ENCODE peak calls at places on chromosomes 16 and 17, in eight cellular contexts. U is HCT116, N is breast epithelium, K is transverse colon, O is GM12891, V is GM12878, T is prostate gland, C is stomach. R is an unnamed sample.

GRCh38 chr17:16942141-16943031 is 29.5 kb downstream of the TNFRSF13B start:
- DNase-seq in U (no peak), N (no peak), K (no peak), O (no peak), V (no peak), T (no peak), C (no peak), R (peak; percentile 60)

GRCh38 chr16:71311553-71312158 is 22.5 kb upstream of the CMTR2 start:
- DNase-seq in U (no peak), N (no peak), K (no peak), O (no peak), V (no peak), T (no peak), C (no peak), R (no peak)

GRCh38 chr17:44279586-44280344 is 11.8 kb upstream of the SLC4A1 start:
- DNase-seq in U (no peak), N (peak; percentile 32), K (peak; percentile 80), O (no peak), V (peak; percentile 66), T (peak; percentile 5), C (peak; percentile 64), R (no peak)

GRCh38 chr17:10549108-10549842 is at the start of gene MYH2:
- DNase-seq in U (no peak), N (no peak), K (no peak), O (no peak), V (no peak), T (no peak), C (no peak), R (no peak)

GRCh38 chr16:83809092-83809491 is 1.3 kb downstream of the HSBP1 start:
- DNase-seq in U (no peak), N (no peak), K (no peak), O (no peak), V (no peak), T (no peak), C (no peak), R (no peak)

GRCh38 chr17:12987120-12987519 is 30.7 kb downstream of the ELAC2 start:
- DNase-seq in U (no peak), N (no peak), K (no peak), O (no peak), V (no peak), T (no peak), C (no peak), R (no peak)

GRCh38 chr16:56102159-56102798 is 89.0 kb upstream of the GNAO1 start:
- DNase-seq in U (no peak), N (no peak), K (peak; percentile 12), O (no peak), V (no peak), T (no peak), C (no peak), R (no peak)

GRCh38 chr17:21282231-21282630 is 2.3 kb upstream of the MAP2K3 start:
- DNase-seq in U (peak; percentile 67), N (no peak), K (no peak), O (no peak), V (no peak), T (no peak), C (no peak), R (no peak)

GRCh38 chr16:3675601-3676130 is 21.2 kb downstream of the DNASE1 start:
- DNase-seq in U (no peak), N (no peak), K (no peak), O (no peak), V (no peak), T (no peak), C (no peak), R (no peak)

DNA sequence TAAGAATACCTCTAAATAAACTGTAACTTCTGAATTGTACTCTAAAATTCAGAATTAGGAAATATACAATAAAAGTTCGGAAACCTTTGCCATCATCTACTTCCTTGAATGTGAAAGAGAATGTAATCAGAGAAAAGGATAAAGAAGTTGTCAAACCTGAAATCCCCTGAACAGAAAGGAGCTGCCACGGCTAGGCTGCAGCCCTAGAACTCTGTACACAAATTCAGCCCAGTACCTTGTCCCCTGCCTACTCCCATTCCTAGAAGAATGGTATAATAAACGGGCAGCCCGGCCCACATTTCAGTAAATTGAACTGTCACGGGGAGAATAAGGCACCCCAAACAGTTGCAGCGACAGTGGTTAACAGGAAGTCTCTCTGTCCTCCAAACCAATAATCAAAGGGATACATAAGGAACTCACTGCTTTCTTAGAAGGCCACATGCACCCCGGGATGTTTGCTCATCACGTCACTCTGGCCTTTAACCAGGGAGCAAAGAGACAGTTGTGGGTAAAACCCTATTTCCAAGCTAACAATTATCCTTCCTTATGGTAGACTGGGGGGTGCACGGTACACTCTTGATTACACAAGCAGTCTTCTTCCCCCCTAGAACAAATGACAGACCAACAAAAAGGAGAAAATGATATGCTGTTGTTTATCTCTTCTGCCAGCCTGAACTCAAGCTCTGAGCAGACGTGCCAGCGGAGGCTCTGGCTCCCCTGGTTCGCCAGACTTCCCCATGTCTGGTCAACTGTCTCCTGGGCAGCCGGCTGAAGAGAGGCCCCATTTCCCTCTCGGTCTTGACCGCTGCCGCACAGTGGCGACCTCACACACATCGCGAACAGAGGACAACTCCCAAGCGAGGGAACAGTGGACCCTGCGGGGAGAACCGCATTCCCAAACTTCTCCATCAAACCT is 24.5 kb upstream of the RFFL start:
- DNase-seq in U (no peak), N (no peak), K (peak; percentile 72), O (no peak), V (no peak), T (peak; percentile 54), C (peak; percentile 58), R (peak; percentile 82)
- TF ChIP-seq POLR2A in U (peak; percentile 11), N (no peak), K (peak; percentile 73), O (peak; percentile 36), V (no peak), T (no peak), C (no peak), R (no peak)

DNA sequence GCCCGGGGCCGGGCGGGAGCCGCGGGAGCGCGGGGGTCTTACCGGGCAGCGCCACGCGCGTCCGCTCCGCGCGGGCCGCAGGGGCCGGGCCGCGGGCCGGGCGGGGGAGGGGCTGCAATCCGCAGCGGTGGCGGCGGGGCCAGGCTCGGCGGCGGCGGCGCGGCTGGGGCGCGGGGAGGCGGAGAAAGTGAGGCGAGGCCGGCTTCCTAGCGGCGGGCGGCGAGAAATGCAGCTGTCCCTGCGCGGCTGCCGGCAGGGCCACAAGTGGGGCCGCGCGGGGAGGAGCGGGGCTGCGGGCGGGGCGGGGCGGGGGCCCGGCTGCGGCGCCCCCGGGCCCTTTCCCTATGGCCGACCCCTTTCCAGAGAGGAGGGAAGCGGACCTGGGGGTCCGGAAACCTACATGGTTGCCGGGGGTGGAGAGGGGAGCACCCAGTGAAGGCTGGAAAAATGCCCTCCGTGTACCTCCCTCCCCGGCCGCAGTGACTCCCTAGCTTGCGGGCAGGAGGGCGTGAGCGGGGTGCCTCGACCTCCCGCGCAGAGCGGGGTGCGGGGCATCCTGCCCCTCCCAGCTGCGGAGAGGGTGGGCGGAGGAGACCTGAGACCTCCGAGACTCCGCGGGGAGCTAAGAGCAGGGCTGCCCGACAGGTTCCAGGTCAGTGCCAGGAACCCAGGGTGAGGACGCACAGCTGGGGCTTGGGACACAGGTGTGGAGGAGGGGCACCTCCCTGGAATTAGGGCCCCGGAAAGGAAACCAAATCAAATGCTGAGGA is at the start of gene CUEDC1:
- DNase-seq in U (no peak), N (peak; percentile 55), K (peak; percentile 82), O (peak; percentile 68), V (no peak), T (peak; percentile 67), C (peak; percentile 84), R (peak; percentile 84)
- TF ChIP-seq POLR2AphosphoS5 in U (peak; percentile 20), N (no peak), K (peak; percentile 61), O (no peak), V (no peak), T (no peak), C (peak; percentile 51), R (no peak)

GRCh38 chr16:23692190-23692837 is 13.6 kb downstream of the PLK1 start:
- DNase-seq in U (no peak), N (no peak), K (no peak), O (no peak), V (no peak), T (no peak), C (no peak), R (no peak)

GRCh38 chr16:23687034-23687808 is 8.5 kb downstream of the PLK1 start:
- DNase-seq in U (no peak), N (no peak), K (no peak), O (no peak), V (no peak), T (no peak), C (no peak), R (no peak)

GRCh38 chr16:23691483-23692189 is 12.9 kb downstream of the PLK1 start:
- DNase-seq in U (no peak), N (no peak), K (no peak), O (no peak), V (no peak), T (no peak), C (no peak), R (no peak)

GRCh38 chr16:23689442-23690187 is 10.9 kb downstream of the PLK1 start:
- DNase-seq in U (no peak), N (no peak), K (no peak), O (no peak), V (no peak), T (no peak), C (no peak), R (no peak)

DNA sequence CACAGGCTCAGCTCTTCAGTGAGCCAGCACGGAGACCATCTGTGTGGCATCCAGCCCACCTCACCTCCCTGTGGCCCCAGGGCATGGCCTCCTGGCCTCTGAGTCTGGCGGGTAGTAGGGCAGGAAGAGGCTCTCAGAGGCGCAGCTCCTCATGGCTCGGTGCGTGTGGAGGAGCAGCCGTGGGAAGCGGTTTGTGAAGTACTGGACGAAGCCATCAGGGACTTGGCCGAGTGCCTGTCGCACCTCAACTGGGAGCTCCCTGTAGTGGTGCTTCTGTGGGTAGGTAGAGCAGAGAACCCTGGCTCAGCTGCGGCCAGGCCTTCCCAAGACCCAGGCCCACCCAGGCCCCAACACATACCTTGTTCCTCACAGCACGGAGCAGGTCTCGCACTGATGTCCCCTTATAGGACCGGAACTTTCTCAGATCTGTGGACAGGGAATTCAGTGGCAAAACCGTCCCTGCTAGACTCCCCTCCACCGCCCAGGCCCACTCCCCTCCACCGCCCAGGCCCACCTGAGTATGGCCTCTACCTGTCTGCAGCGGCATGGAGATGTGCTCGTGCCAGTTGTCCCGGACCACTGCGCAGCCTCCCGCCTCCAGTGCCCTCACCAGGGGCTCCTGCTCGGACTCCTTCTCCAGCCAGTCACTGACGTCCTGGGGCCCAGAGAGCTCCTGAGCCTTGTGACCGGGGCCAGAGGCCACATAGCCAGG is 12.2 kb downstream of the PLK1 start:
- DNase-seq in U (no peak), N (no peak), K (no peak), O (no peak), V (no peak), T (no peak), C (no peak), R (no peak)
- TF ChIP-seq POLR2A in U (no peak), N (no peak), K (no peak), O (no peak), V (peak; percentile 44), T (no peak), C (no peak), R (no peak)

DNA sequence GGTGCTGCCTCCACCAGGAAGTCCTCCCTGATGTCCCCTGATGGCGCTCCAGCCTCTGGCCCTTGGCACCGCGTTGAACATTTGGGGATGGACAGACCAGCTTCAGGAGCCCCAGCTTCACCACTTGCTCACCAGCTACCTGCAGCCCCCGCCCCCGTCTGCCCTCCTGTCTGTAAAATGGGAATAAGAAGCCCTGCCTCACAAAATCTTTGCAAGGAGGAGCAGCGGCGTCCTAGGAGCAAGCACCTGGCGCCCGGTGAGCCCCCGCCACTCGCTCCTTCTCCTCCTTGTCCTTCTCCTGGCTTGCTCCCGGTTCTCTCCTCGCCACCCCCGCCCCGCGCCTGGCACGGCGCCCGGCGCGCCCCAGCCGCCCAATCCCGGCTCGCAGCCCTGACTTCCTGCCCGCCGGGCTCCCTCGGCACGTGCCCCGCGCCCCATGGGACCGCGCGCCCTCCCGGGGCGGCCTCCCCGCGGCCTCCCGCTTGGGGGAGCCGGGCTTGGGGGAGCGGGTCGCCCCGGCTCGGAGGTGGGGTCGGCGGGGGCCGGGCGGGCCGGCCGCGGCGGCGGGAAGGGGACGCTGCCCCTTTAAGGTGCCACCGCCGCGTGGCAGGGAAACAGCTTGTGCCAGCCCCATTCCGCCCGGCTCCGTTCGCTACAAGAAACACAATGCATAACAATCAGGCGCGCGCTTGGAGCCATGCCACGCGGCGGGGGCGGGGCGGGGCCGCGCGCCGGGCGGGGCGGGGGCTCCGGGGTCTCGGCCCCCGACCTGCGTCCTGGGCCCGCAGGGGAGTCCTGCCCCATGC is 9.1 kb upstream of the PPP1R1B start:
- DNase-seq in U (no peak), N (peak; percentile 59), K (peak; percentile 83), O (no peak), V (no peak), T (peak; percentile 69), C (peak; percentile 82), R (no peak)
- TF ChIP-seq POLR2AphosphoS5 in U (peak; percentile 40), N (no peak), K (peak; percentile 26), O (no peak), V (no peak), T (peak; percentile 18), C (no peak), R (no peak)

R was measured in suprapubic skin.